ENCODE peak calls at places on chromosomes 5 and 9, in four cellular contexts. V is IMR-90, M is choroid plexus epithelial cell, S is lower leg skin. R is an unnamed sample.

GRCh38 chr5:119439140-119439625 is 13.1 kb upstream of the HSD17B4 start:
- DNase-seq in S (no peak), V (no peak), M (no peak), R (no peak)

GRCh38 chr5:585556-585955 is 26.6 kb upstream of the CEP72 start:
- DNase-seq in S (peak), M (no peak), V (no peak), R (no peak)

GRCh38 chr5:178740181-178740557 is 9.7 kb upstream of the ZNF354A start:
- DNase-seq in S (no peak), V (no peak), M (no peak), R (no peak)

GRCh38 chr5:127586371-127586770 is 62.5 kb upstream of the CTXN3 start:
- DNase-seq in V (no peak), M (peak), S (no peak), R (no peak)

GRCh38 chr5:40656766-40657165 is 22.9 kb upstream of the PTGER4 start:
- DNase-seq in S (no peak), V (no peak), M (no peak), R (no peak)

GRCh38 chr5:180792965-180793287 is 9.7 kb downstream of the MGAT1 start:
- DNase-seq in S (no peak), M (no peak), V (no peak), R (no peak)

GRCh38 chr5:935510-936084 is 42.9 kb downstream of the TRIP13 start:
- DNase-seq in S (peak), M (no peak), V (no peak), R (no peak)

GRCh38 chr9:35116539-35116897 is 856 bp upstream of the ATOSB start:
- DNase-seq in M (no peak), V (no peak), S (no peak), R (no peak)

GRCh38 chr5:97986069-97986468 is 787.4 kb upstream of the RGMB start:
- DNase-seq in S (no peak), V (peak), M (peak), R (peak)

GRCh38 chr5:136018814-136019777 is 9.7 kb upstream of the TGFBI start:
- DNase-seq in M (peak), S (peak), V (peak), R (no peak)

GRCh38 chr9:83047839-83048775 is 14.8 kb downstream of the RASEF start:
- DNase-seq in S (no peak), M (peak), V (peak), R (no peak)

GRCh38 chr5:34968258-34968657 is 38.9 kb downstream of the DNAJC21 start:
- DNase-seq in M (no peak), S (no peak), V (no peak), R (no peak)

GRCh38 chr5:375336-375920 is 53.9 kb downstream of the AHRR start:
- DNase-seq in S (peak), M (no peak), V (no peak), R (no peak)

GRCh38 chr9:137811283-137811870 is 66.2 kb upstream of the CACNA1B start:
- DNase-seq in M (no peak), V (no peak), S (no peak), R (no peak)

DNA sequence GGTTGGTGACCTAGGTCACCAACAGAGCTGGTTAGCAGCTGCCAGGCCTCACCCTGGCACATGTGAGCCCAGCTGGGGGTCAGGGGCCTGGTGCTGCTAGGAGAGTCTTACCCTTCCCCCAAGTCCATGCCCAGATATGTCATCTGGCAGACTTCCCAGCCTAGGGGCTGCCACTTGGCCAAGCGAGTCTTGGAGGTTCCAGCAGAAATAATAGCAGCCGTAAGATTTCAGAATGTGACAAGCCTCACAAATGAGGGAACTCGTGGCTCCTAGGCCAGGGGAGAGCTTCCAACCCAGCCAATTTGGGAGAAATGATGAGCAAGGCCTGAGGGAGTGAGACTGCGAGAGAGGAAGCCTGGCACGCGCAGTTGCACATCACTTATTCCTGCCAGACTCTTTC is 11.1 kb downstream of the URM1 start:
- DNase-seq in M (no peak), S (no peak), V (no peak), R (no peak)
- H3K4me3 ChIP-seq in M (no peak), S (no peak), V (no peak), R (no peak)

GRCh38 chr9:105248691-105249090 is 4.2 kb downstream of the SLC44A1 start:
- DNase-seq in S (no peak), V (no peak), M (no peak), R (no peak)
- H3K4me3 ChIP-seq in S (no peak), V (no peak), M (no peak), R (no peak)

DNA sequence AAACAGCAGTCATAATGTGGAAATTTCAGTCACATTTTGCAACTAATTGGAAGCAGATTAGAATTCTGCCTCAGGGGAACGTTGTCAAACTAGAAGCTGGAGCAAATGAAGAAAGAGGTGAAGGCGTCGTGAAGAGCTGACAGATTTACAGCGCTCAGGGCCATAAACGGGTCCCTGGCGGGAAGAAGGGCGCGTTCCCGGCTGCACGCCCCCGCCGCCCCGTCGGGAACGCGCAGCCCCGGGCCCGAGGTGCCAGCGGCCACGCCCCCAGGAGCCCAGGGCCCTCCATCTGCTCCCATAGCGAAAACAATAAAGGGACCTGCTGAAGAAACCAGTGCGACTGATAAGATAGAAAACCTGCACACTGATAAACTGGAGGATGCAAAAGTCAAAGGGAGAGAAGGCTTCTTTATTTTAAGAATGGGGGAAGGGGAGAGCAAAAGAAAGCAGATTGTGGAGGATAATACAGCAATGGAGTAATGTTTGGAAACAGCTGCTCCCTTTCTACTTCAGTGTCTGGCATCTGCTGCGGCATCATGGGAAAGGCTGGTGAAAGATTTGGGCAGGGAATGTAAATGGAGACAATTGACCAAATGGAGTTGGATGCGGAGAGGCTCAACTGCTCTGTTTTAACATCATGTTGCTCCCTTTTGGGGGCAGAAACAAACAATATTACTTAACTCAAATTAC is 11.1 kb downstream of the ZNF608 start:
- DNase-seq in M (peak), S (no peak), V (no peak), R (no peak)
- H3K4me3 ChIP-seq in M (peak), S (no peak), V (peak), R (no peak)

DNA sequence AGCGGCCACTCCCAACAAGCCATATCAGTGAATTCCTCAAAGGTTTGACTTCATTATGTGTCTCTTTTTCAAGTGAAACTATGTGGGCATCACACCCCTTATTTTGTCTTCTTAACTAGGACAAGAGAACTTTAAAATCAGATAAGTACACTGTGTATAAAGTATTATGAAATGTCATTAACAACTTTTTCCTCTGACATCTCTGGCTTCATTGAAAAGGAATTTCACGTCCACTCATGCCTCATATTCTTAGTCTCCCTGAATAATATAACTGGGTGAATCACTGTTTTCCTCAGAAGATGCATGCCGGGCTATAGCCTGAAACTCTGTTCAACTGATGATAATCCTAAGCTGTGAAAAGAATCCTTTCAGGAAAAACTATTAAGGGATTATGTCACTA is 415.8 kb downstream of the ACTL7B start:
- DNase-seq in S (no peak), M (peak), V (peak), R (no peak)
- H3K4me3 ChIP-seq in S (no peak), M (no peak), V (no peak), R (no peak)

DNA sequence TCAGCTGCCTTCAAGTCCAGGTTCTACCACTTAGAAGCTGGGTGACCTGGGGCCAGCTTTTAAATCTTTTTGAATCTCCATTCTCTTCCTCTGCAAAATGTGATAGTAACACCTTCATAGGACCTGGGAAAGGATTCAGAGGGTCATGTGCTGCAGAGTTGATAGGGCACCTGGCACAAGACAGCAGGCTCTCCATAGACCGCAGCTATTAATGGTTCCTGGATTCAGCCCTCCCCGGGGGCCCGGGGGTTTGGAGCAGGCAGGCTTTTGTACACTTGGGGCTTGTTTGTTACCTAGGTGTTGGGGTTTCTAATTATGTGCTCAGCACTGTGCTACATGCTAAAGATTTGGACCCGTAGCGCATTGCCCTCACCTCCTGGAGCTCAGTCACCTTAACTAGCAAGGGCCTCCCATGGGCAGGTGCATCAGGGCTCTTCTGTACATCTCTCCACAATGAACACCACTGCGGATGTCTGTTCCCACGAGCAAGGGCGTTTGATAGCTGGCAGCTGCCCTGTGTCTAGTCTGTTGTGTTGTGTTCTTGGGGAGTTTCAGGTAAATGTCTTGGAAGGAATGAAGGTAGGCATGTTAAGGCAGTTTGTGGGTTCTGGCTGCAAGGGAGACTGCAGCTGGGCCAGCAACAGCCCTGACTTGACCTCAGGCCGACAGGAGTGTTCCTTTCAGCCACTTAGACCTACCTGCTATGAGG is 12.1 kb downstream of the PRRC2B start:
- DNase-seq in M (no peak), V (no peak), S (no peak), R (no peak)
- H3K4me3 ChIP-seq in M (no peak), V (no peak), S (no peak), R (no peak)

GRCh38 chr5:64147849-64148441 is 17.7 kb upstream of the RNF180 start:
- DNase-seq in M (peak), S (peak), V (peak), R (no peak)

GRCh38 chr5:64144429-64145215 is 21.0 kb upstream of the RNF180 start:
- DNase-seq in M (peak), S (no peak), V (no peak), R (no peak)

GRCh38 chr5:64147379-64147778 is 18.3 kb upstream of the RNF180 start:
- DNase-seq in V (no peak), S (no peak), M (no peak), R (no peak)

GRCh38 chr5:64149268-64149667 is 16.4 kb upstream of the RNF180 start:
- DNase-seq in V (no peak), M (peak), S (no peak), R (no peak)

GRCh38 chr5:64149857-64150521 is 15.7 kb upstream of the RNF180 start:
- DNase-seq in V (no peak), M (no peak), S (no peak), R (no peak)
- H3K4me3 ChIP-seq in V (no peak), M (no peak), S (no peak), R (no peak)

R was measured in NT2/D1.